ENCODE peak calls at places on chromosomes 4 and X, in seven cellular contexts. One of them, this sample, is unnamed.

GRCh38 chr4:31283689-31284088 is 563.5 kb downstream of the PCDH7 start:
- DNase-seq in mesendoderm: no peak
- DNase-seq in IMR-90: no peak
- DNase-seq in H9: no peak
- DNase-seq in trophoblast cell: no peak
- DNase-seq in neuronal stem cell: no peak
- DNase-seq in H1: no peak
- DNase-seq in this sample: no peak

GRCh38 chr4:90328558-90328957 is 201.4 kb downstream of the CCSER1 start:
- DNase-seq in trophoblast cell: no peak
- DNase-seq in neuronal stem cell: peak; percentile 8
- DNase-seq in H1: no peak
- DNase-seq in mesendoderm: peak; percentile 17
- DNase-seq in H9: no peak
- DNase-seq in IMR-90: peak; percentile 4
- DNase-seq in this sample: peak; percentile 26

GRCh38 chr4:152357206-152357605 is 178.7 kb downstream of the FBXW7 start:
- DNase-seq in H1: no peak
- DNase-seq in trophoblast cell: no peak
- DNase-seq in neuronal stem cell: no peak
- DNase-seq in IMR-90: peak; percentile 45
- DNase-seq in H9: no peak
- DNase-seq in mesendoderm: no peak
- DNase-seq in this sample: peak; percentile 81

GRCh38 chr4:79198886-79199591 is 126.8 kb downstream of the NAA11 start:
- DNase-seq in neuronal stem cell: no peak
- DNase-seq in IMR-90: no peak
- DNase-seq in trophoblast cell: no peak
- DNase-seq in mesendoderm: peak; percentile 2
- DNase-seq in H1: no peak
- DNase-seq in H9: no peak
- DNase-seq in this sample: no peak

GRCh38 chrX:68936608-68937007 is 107.8 kb downstream of the EFNB1 start:
- DNase-seq in mesendoderm: no peak
- DNase-seq in H9: no peak
- DNase-seq in H1: no peak
- DNase-seq in IMR-90: peak; percentile 92
- DNase-seq in trophoblast cell: peak; percentile 44
- DNase-seq in neuronal stem cell: no peak
- DNase-seq in this sample: peak; percentile 91

GRCh38 chr4:94758141-94758699 is 465 bp downstream of the BMPR1B start:
- DNase-seq in trophoblast cell: peak; percentile 47
- DNase-seq in neuronal stem cell: peak; percentile 42
- DNase-seq in H1: no peak
- DNase-seq in IMR-90: no peak
- DNase-seq in H9: peak; percentile 81
- DNase-seq in mesendoderm: peak; percentile 75
- DNase-seq in this sample: peak; percentile 26

GRCh38 chr4:825063-825968 is 613 bp downstream of the CPLX1 start:
- DNase-seq in trophoblast cell: peak; percentile 4
- DNase-seq in H1: no peak
- DNase-seq in IMR-90: no peak
- DNase-seq in neuronal stem cell: peak; percentile 48
- DNase-seq in H9: no peak
- DNase-seq in mesendoderm: no peak
- DNase-seq in this sample: peak; percentile 13

GRCh38 chrX:40108084-40108958 is 10.6 kb upstream of the BCOR start:
- DNase-seq in H9: peak; percentile 77
- DNase-seq in H1: no peak
- DNase-seq in IMR-90: no peak
- DNase-seq in neuronal stem cell: no peak
- DNase-seq in trophoblast cell: peak; percentile 56
- DNase-seq in mesendoderm: peak; percentile 73
- DNase-seq in this sample: peak; percentile 77

GRCh38 chr4:30962949-30963348 is 242.8 kb downstream of the PCDH7 start:
- DNase-seq in neuronal stem cell: no peak
- DNase-seq in mesendoderm: peak; percentile 17
- DNase-seq in trophoblast cell: no peak
- DNase-seq in H1: no peak
- DNase-seq in IMR-90: peak; percentile 88
- DNase-seq in H9: no peak
- DNase-seq in this sample: peak; percentile 48

GRCh38 chr4:114464873-114465272 is 133.7 kb upstream of the UGT8 start:
- DNase-seq in IMR-90: peak; percentile 3
- DNase-seq in trophoblast cell: no peak
- DNase-seq in neuronal stem cell: no peak
- DNase-seq in mesendoderm: no peak
- DNase-seq in H9: no peak
- DNase-seq in H1: no peak
- DNase-seq in this sample: no peak

GRCh38 chr4:87633239-87633638 is 16.8 kb upstream of the DMP1 start:
- DNase-seq in mesendoderm: no peak
- DNase-seq in neuronal stem cell: no peak
- DNase-seq in H1: no peak
- DNase-seq in trophoblast cell: peak; percentile 9
- DNase-seq in H9: no peak
- DNase-seq in IMR-90: peak; percentile 3
- DNase-seq in this sample: peak; percentile 13

GRCh38 chrX:40471965-40472648 is 108.7 kb upstream of the ATP6AP2 start:
- DNase-seq in H9: peak; percentile 72
- DNase-seq in trophoblast cell: peak; percentile 58
- DNase-seq in neuronal stem cell: no peak
- DNase-seq in IMR-90: peak; percentile 84
- DNase-seq in mesendoderm: peak; percentile 74
- DNase-seq in H1: no peak
- DNase-seq in this sample: peak; percentile 88

GRCh38 chr4:77921701-77922100 is 59.1 kb downstream of the MRPL1 start:
- DNase-seq in H9: no peak
- DNase-seq in IMR-90: peak; percentile 96
- DNase-seq in neuronal stem cell: no peak
- DNase-seq in trophoblast cell: peak; percentile 82
- DNase-seq in H1: no peak
- DNase-seq in mesendoderm: no peak
- DNase-seq in this sample: peak; percentile 89

GRCh38 chr4:34921391-34921790 is 1322.9 kb downstream of the ARAP2 start:
- DNase-seq in trophoblast cell: no peak
- DNase-seq in H9: no peak
- DNase-seq in neuronal stem cell: no peak
- DNase-seq in IMR-90: no peak
- DNase-seq in mesendoderm: no peak
- DNase-seq in H1: no peak
- DNase-seq in this sample: no peak

GRCh38 chr4:7876096-7876993 is 63.3 kb downstream of the AFAP1 start:
- DNase-seq in IMR-90: peak; percentile 73
- DNase-seq in neuronal stem cell: no peak
- DNase-seq in mesendoderm: peak; percentile 83
- DNase-seq in H9: peak; percentile 72
- DNase-seq in trophoblast cell: peak; percentile 67
- DNase-seq in H1: no peak
- DNase-seq in this sample: peak; percentile 58

GRCh38 chr4:80434238-80434637 is 98.7 kb downstream of the CFAP299 start:
- DNase-seq in trophoblast cell: peak; percentile 79
- DNase-seq in H9: no peak
- DNase-seq in mesendoderm: no peak
- DNase-seq in neuronal stem cell: no peak
- DNase-seq in H1: no peak
- DNase-seq in IMR-90: peak; percentile 95
- DNase-seq in this sample: no peak

GRCh38 chr4:15354790-15355418 is 72.9 kb upstream of the C1QTNF7 start:
- DNase-seq in H1: no peak
- DNase-seq in IMR-90: no peak
- DNase-seq in trophoblast cell: no peak
- DNase-seq in mesendoderm: no peak
- DNase-seq in H9: no peak
- DNase-seq in neuronal stem cell: no peak
- DNase-seq in this sample: no peak

GRCh38 chr4:92060333-92060732 is 243.4 kb upstream of the GRID2 start:
- DNase-seq in mesendoderm: peak; percentile 29
- DNase-seq in neuronal stem cell: no peak
- DNase-seq in IMR-90: no peak
- DNase-seq in trophoblast cell: no peak
- DNase-seq in H1: no peak
- DNase-seq in H9: peak; percentile 46
- DNase-seq in this sample: no peak

GRCh38 chr4:146437778-146438177 is 84.0 kb downstream of the SLC10A7 start:
- DNase-seq in trophoblast cell: peak; percentile 15
- DNase-seq in H9: no peak
- DNase-seq in mesendoderm: no peak
- DNase-seq in IMR-90: no peak
- DNase-seq in neuronal stem cell: no peak
- DNase-seq in H1: no peak
- DNase-seq in this sample: no peak

GRCh38 chr4:106497271-106497670 is 128.7 kb upstream of the GIMD1 start:
- DNase-seq in trophoblast cell: no peak
- DNase-seq in neuronal stem cell: no peak
- DNase-seq in H9: no peak
- DNase-seq in H1: no peak
- DNase-seq in mesendoderm: no peak
- DNase-seq in IMR-90: no peak
- DNase-seq in this sample: no peak

GRCh38 chr4:118313098-118313497 is 39.7 kb downstream of the PRSS12 start:
- DNase-seq in IMR-90: peak; percentile 49
- DNase-seq in neuronal stem cell: no peak
- DNase-seq in H9: peak; percentile 42
- DNase-seq in H1: no peak
- DNase-seq in trophoblast cell: no peak
- DNase-seq in mesendoderm: peak; percentile 23
- DNase-seq in this sample: peak; percentile 69

GRCh38 chr4:118314221-118314620 is 38.6 kb downstream of the PRSS12 start:
- DNase-seq in trophoblast cell: no peak
- DNase-seq in H1: no peak
- DNase-seq in H9: no peak
- DNase-seq in neuronal stem cell: no peak
- DNase-seq in mesendoderm: no peak
- DNase-seq in IMR-90: no peak
- DNase-seq in this sample: no peak

GRCh38 chr4:118307619-118308018 is 45.2 kb downstream of the PRSS12 start:
- DNase-seq in mesendoderm: no peak
- DNase-seq in H1: no peak
- DNase-seq in neuronal stem cell: no peak
- DNase-seq in trophoblast cell: no peak
- DNase-seq in IMR-90: peak; percentile 24
- DNase-seq in H9: no peak
- DNase-seq in this sample: peak; percentile 34

DNA sequence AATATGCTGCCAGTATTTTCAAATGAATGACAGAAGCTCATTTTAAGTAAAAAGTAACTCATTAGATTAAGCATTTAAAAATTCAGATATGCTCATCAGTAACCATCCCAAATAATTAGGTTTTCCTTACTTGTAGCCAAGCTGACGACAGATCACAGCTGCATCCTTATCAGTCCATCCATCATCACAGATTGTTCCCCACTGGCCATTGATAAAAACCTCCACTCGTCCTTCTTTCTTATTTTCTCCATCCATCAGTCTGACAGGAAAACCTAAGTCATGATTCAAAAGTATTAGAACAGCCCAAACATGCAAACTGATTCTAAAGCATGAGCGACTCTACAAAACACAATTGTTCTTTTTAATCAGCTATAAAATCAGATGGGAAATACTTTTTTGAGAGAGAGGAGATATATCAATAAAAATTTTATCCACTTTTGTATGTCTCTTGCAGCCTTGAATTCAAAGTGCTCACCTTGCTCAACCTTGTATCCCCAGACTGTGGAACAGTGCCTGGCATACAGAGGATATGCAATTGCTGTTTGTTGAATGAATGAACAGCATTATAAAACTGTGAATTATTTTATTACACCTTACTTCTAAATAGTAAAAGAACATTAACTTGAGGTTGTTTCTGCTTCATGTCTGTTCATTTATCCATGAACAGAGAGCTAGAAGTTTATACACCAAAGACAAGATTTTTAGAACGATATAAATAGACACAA is 44.3 kb downstream of the PRSS12 start:
- DNase-seq in trophoblast cell: no peak
- DNase-seq in neuronal stem cell: no peak
- DNase-seq in mesendoderm: no peak
- DNase-seq in IMR-90: no peak
- DNase-seq in H1: no peak
- DNase-seq in H9: no peak
- DNase-seq in this sample: no peak
- H3K79me1 ChIP-seq in trophoblast cell: no peaks in the 10 kb centered on the region
- H3K79me1 ChIP-seq in neuronal stem cell: no peaks in the 10 kb centered on the region
- H3K79me1 ChIP-seq in mesendoderm: no peaks in the 10 kb centered on the region
- H3K79me1 ChIP-seq in IMR-90: no peaks in the 10 kb centered on the region
- H3K79me1 ChIP-seq in H1: no peaks in the 10 kb centered on the region
- H3K79me1 ChIP-seq in H9: no peaks in the 10 kb centered on the region
- H3K79me1 ChIP-seq in this sample: no peaks in the 10 kb centered on the region

GRCh38 chrX:14829643-14830042 is 43.2 kb downstream of the FANCB start:
- DNase-seq in mesendoderm: peak; percentile 12
- DNase-seq in H9: no peak
- DNase-seq in neuronal stem cell: no peak
- DNase-seq in trophoblast cell: peak; percentile 78
- DNase-seq in IMR-90: no peak
- DNase-seq in H1: no peak
- DNase-seq in this sample: no peak

GRCh38 chrX:14832151-14832550 is 40.7 kb downstream of the FANCB start:
- DNase-seq in H1: no peak
- DNase-seq in IMR-90: peak; percentile 80
- DNase-seq in H9: no peak
- DNase-seq in mesendoderm: peak; percentile 13
- DNase-seq in trophoblast cell: no peak
- DNase-seq in neuronal stem cell: no peak
- DNase-seq in this sample: peak; percentile 36

GRCh38 chrX:14837155-14837554 is 35.7 kb downstream of the FANCB start:
- DNase-seq in trophoblast cell: no peak
- DNase-seq in IMR-90: no peak
- DNase-seq in H9: no peak
- DNase-seq in H1: no peak
- DNase-seq in neuronal stem cell: no peak
- DNase-seq in mesendoderm: no peak
- DNase-seq in this sample: no peak

GRCh38 chrX:14832591-14832990 is 40.3 kb downstream of the FANCB start:
- DNase-seq in neuronal stem cell: no peak
- DNase-seq in trophoblast cell: no peak
- DNase-seq in IMR-90: peak; percentile 27
- DNase-seq in H9: no peak
- DNase-seq in mesendoderm: no peak
- DNase-seq in H1: no peak
- DNase-seq in this sample: no peak
- H3K4me2 ChIP-seq in neuronal stem cell: no peak overlapping the region
- H3K4me2 ChIP-seq in trophoblast cell: no peak overlapping the region
- H3K4me2 ChIP-seq in IMR-90: peak overlapping the region; percentile 63
- H3K4me2 ChIP-seq in H9: no peak overlapping the region
- H3K4me2 ChIP-seq in mesendoderm: no peak overlapping the region
- H3K4me2 ChIP-seq in H1: no peak overlapping the region
- H3K4me2 ChIP-seq in this sample: no peak overlapping the region

GRCh38 chr4:75498041-75498440 is 16.2 kb downstream of the RCHY1 start:
- DNase-seq in neuronal stem cell: no peak
- DNase-seq in H9: no peak
- DNase-seq in H1: no peak
- DNase-seq in mesendoderm: no peak
- DNase-seq in trophoblast cell: no peak
- DNase-seq in IMR-90: no peak
- DNase-seq in this sample: no peak
- H3K79me1 ChIP-seq in neuronal stem cell: no peaks in the 10 kb centered on the region
- H3K79me1 ChIP-seq in H9: no peaks in the 10 kb centered on the region
- H3K79me1 ChIP-seq in H1: no peaks in the 10 kb centered on the region
- H3K79me1 ChIP-seq in mesendoderm: peaks cover 8% of the 10 kb centered on the region
- H3K79me1 ChIP-seq in trophoblast cell: no peaks in the 10 kb centered on the region
- H3K79me1 ChIP-seq in IMR-90: peaks cover 9% of the 10 kb centered on the region
- H3K79me1 ChIP-seq in this sample: peaks cover 8% of the 10 kb centered on the region

GRCh38 chrX:3037218-3037617 is 4.1 kb upstream of the ARSF start:
- DNase-seq in IMR-90: no peak
- DNase-seq in neuronal stem cell: no peak
- DNase-seq in H9: no peak
- DNase-seq in mesendoderm: no peak
- DNase-seq in trophoblast cell: no peak
- DNase-seq in H1: no peak
- DNase-seq in this sample: no peak
- H3K4me2 ChIP-seq in IMR-90: no peak overlapping the region
- H3K4me2 ChIP-seq in neuronal stem cell: no peak overlapping the region
- H3K4me2 ChIP-seq in H9: no peak overlapping the region
- H3K4me2 ChIP-seq in mesendoderm: no peak overlapping the region
- H3K4me2 ChIP-seq in trophoblast cell: no peak overlapping the region
- H3K4me2 ChIP-seq in H1: no peak overlapping the region
- H3K4me2 ChIP-seq in this sample: no peak overlapping the region

This sample was measured in mesenchymal stem cell.